ENCODE peak calls at places on chromosomes 6 and 20, in six cellular contexts. C, U, J, O, T and Q are unnamed samples.

GRCh38 chr6:10585232-10585887 is 64.2 kb downstream of the GCNT2 start:
- DNase-seq in J (no peak), O (no peak), T (no peak), C (peak; percentile 72), U (no peak), Q (no peak)

GRCh38 chr6:43723737-43724295 is 36.2 kb upstream of the MRPS18A start:
- DNase-seq in O (peak; percentile 31), U (peak; percentile 43), T (peak; percentile 84), J (no peak), C (peak; percentile 83), Q (peak; percentile 59)

GRCh38 chr6:37653933-37654565 is 43.6 kb downstream of the MDGA1 start:
- DNase-seq in C (no peak), O (no peak), T (peak; percentile 84), J (no peak), U (no peak), Q (no peak)

GRCh38 chr6:23349521-23350147 is 776.4 kb upstream of the NRSN1 start:
- DNase-seq in T (no peak), O (no peak), C (no peak), J (peak; percentile 62), U (peak; percentile 89), Q (no peak)

GRCh38 chr6:25570608-25571007 is 81.4 kb upstream of the SCGN start:
- DNase-seq in J (no peak), O (no peak), T (no peak), U (no peak), C (no peak), Q (no peak)

GRCh38 chr6:84766796-84767590 is 2.6 kb upstream of the TBX18 start:
- DNase-seq in T (no peak), C (peak; percentile 44), O (no peak), U (no peak), J (no peak), Q (no peak)

GRCh38 chr6:18166314-18167007 is 11.2 kb downstream of the KDM1B start:
- DNase-seq in C (no peak), T (no peak), O (no peak), J (no peak), U (no peak), Q (no peak)

GRCh38 chr6:44122821-44123220 is 4.4 kb downstream of the MRPL14 start:
- DNase-seq in C (no peak), O (no peak), T (no peak), J (no peak), U (no peak), Q (peak; percentile 2)

GRCh38 chr6:19410477-19410876 is 426.7 kb upstream of the ID4 start:
- DNase-seq in U (no peak), J (no peak), C (no peak), O (no peak), T (no peak), Q (no peak)

GRCh38 chr6:127459231-127459641 is at the start of gene KIAA0408:
- DNase-seq in C (peak; percentile 85), J (no peak), O (no peak), T (no peak), U (no peak), Q (no peak)

GRCh38 chr6:24752917-24753486 is 21.7 kb upstream of the GMNN start:
- DNase-seq in T (no peak), U (no peak), J (no peak), O (no peak), C (no peak), Q (no peak)

GRCh38 chr20:1460275-1460674 is 6.4 kb downstream of the NSFL1C start:
- DNase-seq in T (no peak), C (no peak), J (no peak), U (no peak), O (no peak), Q (no peak)

GRCh38 chr6:149335924-149336323 is 18.4 kb downstream of the TAB2 start:
- DNase-seq in T (no peak), C (no peak), U (no peak), J (peak; percentile 38), O (no peak), Q (no peak)

GRCh38 chr20:14633507-14633906 is 296.1 kb upstream of the FLRT3 start:
- DNase-seq in O (no peak), J (peak; percentile 7), C (no peak), T (no peak), U (no peak), Q (no peak)

GRCh38 chr20:40702504-40702903 is 13.5 kb upstream of the MAFB start:
- DNase-seq in O (no peak), C (no peak), T (peak; percentile 17), J (no peak), U (no peak), Q (no peak)

GRCh38 chr20:57001126-57001767 is 265.2 kb downstream of the BMP7 start:
- DNase-seq in C (no peak), J (no peak), U (no peak), O (no peak), T (no peak), Q (no peak)

GRCh38 chr6:46044876-46045617 is 29.4 kb upstream of the CLIC5 start:
- DNase-seq in J (peak; percentile 50), T (no peak), U (no peak), O (no peak), C (no peak), Q (no peak)

GRCh38 chr20:51529027-51529749 is 13.3 kb downstream of the NFATC2 start:
- DNase-seq in C (peak; percentile 50), O (no peak), T (peak; percentile 29), J (peak; percentile 55), U (no peak), Q (no peak)

GRCh38 chr6:124795879-124796838 is 166.1 kb upstream of the RNF217 start:
- DNase-seq in C (peak; percentile 71), O (no peak), J (peak; percentile 2), T (peak; percentile 26), U (peak; percentile 24), Q (no peak)

GRCh38 chr6:128826606-128827005 is 56.3 kb upstream of the LAMA2 start:
- DNase-seq in C (no peak), J (no peak), T (no peak), O (no peak), U (no peak), Q (no peak)

GRCh38 chr6:73640179-73640750 is 13.5 kb downstream of the SLC17A5 start:
- DNase-seq in U (no peak), C (no peak), J (no peak), O (no peak), T (no peak), Q (no peak)

GRCh38 chr6:4133941-4134838 is 1.2 kb downstream of the ECI2 start:
- DNase-seq in C (peak; percentile 31), T (peak; percentile 49), O (no peak), J (no peak), U (peak; percentile 19), Q (no peak)

GRCh38 chr6:13203145-13203544 is 125.2 kb downstream of the TBC1D7 start:
- DNase-seq in J (no peak), O (no peak), C (no peak), U (no peak), T (no peak), Q (no peak)

GRCh38 chr6:100806280-100806679 is 74.8 kb downstream of the ASCC3 start:
- DNase-seq in U (no peak), J (no peak), O (no peak), T (no peak), C (no peak), Q (no peak)

GRCh38 chr6:40780626-40781025 is 193.5 kb upstream of the LRFN2 start:
- DNase-seq in C (no peak), O (no peak), T (no peak), U (no peak), J (no peak), Q (no peak)

GRCh38 chr6:23137596-23137995 is 568.2 kb downstream of the HDGFL1 start:
- DNase-seq in O (no peak), T (no peak), J (no peak), C (peak; percentile 29), U (no peak), Q (no peak)

GRCh38 chr6:135577059-135577538 is 79.6 kb upstream of the AHI1 start:
- DNase-seq in C (no peak), O (no peak), J (no peak), U (no peak), T (peak; percentile 44), Q (no peak)

GRCh38 chr6:56101141-56101553 is 146.2 kb downstream of the COL21A1 start:
- DNase-seq in J (peak; percentile 91), C (no peak), O (no peak), T (no peak), U (no peak), Q (no peak)

GRCh38 chr6:72418495-72418894 is 203.4 kb upstream of the KCNQ5 start:
- DNase-seq in C (no peak), O (no peak), T (no peak), J (peak; percentile 83), U (no peak), Q (no peak)

GRCh38 chr6:27237089-27237723 is 10.3 kb upstream of the PRSS16 start:
- DNase-seq in C (no peak), U (no peak), O (no peak), J (no peak), T (peak; percentile 56), Q (no peak)

GRCh38 chr6:132247381-132248159 is 153.7 kb downstream of the MOXD1 start:
- DNase-seq in T (no peak), C (no peak), O (no peak), J (no peak), U (no peak), Q (no peak)

GRCh38 chr6:27066802-27067201 is 180.7 kb upstream of the PRSS16 start:
- DNase-seq in U (no peak), O (no peak), J (no peak), C (no peak), T (no peak), Q (no peak)

GRCh38 chr6:143059616-143060353 is 904 bp upstream of the AIG1 start:
- DNase-seq in O (no peak), C (no peak), J (peak; percentile 63), U (no peak), T (peak; percentile 38), Q (no peak)

GRCh38 chr6:7997311-7997710 is 66.9 kb downstream of the BLOC1S5 start:
- DNase-seq in T (no peak), J (no peak), O (no peak), U (no peak), C (no peak), Q (no peak)

GRCh38 chr6:132962936-132963579 is 148.7 kb downstream of the RPS12 start:
- DNase-seq in U (peak; percentile 69), O (peak; percentile 30), T (peak; percentile 78), C (peak; percentile 82), J (peak; percentile 2), Q (peak; percentile 9)

GRCh38 chr6:146914563-146915483 is 289.4 kb upstream of the STXBP5 start:
- DNase-seq in O (no peak), J (peak; percentile 92), U (no peak), C (no peak), T (no peak), Q (no peak)

GRCh38 chr6:7590918-7591302 is 912 bp downstream of the SNRNP48 start:
- DNase-seq in O (no peak), U (no peak), J (no peak), C (no peak), T (no peak), Q (no peak)

GRCh38 chr6:108242259-108242658 is 18.6 kb downstream of the SNX3 start:
- DNase-seq in T (no peak), C (no peak), U (no peak), O (no peak), J (no peak), Q (no peak)

GRCh38 chr6:105803439-105803838 is 282.7 kb upstream of the PRDM1 start:
- DNase-seq in T (no peak), J (no peak), C (no peak), U (no peak), O (no peak), Q (no peak)